ENCODE peak calls at places on chromosomes 5 and 9, in seven cellular contexts. I is coronary artery; L is CD8-positive, alpha-beta memory T cell; G is upper lobe of right lung; N is esophagus muscularis mucosa; F is heart right ventricle; H is GM12865. W is an unnamed sample.

GRCh38 chr5:56757077-56757476 is 58.3 kb upstream of the MAP3K1 start:
- DNase-seq in N (no peak), H (no peak), I (no peak), F (no peak), L (no peak), G (no peak), W (peak)

GRCh38 chr5:16625116-16625515 is 8.3 kb upstream of the RETREG1 start:
- DNase-seq in F (no peak), G (no peak), L (no peak), H (no peak), I (no peak), N (no peak), W (no peak)

GRCh38 chr5:10562202-10563131 is 1.4 kb upstream of the ANKRD33B start:
- DNase-seq in I (no peak), H (peak), F (no peak), N (no peak), G (no peak), L (no peak), W (no peak)

GRCh38 chr9:136949239-136949816 is 2.7 kb upstream of the LCN12 start:
- DNase-seq in I (no peak), L (no peak), G (no peak), H (no peak), N (no peak), F (peak), W (no peak)

GRCh38 chr5:54524082-54524481 is 6.5 kb downstream of the SNX18 start:
- DNase-seq in I (peak), G (no peak), F (no peak), N (no peak), H (no peak), L (no peak), W (no peak)

GRCh38 chr5:149904293-149904886 is 40.2 kb downstream of the PDE6A start:
- DNase-seq in N (no peak), L (no peak), H (no peak), I (no peak), G (no peak), F (no peak), W (no peak)

GRCh38 chr9:137325124-137325523 is 23.1 kb upstream of the NRARP start:
- DNase-seq in N (no peak), F (no peak), G (no peak), I (no peak), L (no peak), H (no peak), W (no peak)

GRCh38 chr5:84385705-84386104 is 1.0 kb upstream of the EDIL3 start:
- DNase-seq in N (no peak), F (no peak), G (no peak), H (no peak), L (no peak), I (no peak), W (no peak)

GRCh38 chr9:4145482-4145881 is 154.4 kb downstream of the GLIS3 start:
- DNase-seq in F (no peak), L (no peak), H (no peak), I (no peak), N (peak), G (no peak), W (no peak)

GRCh38 chr9:69499959-69500358 is 172.2 kb downstream of the APBA1 start:
- DNase-seq in L (no peak), N (no peak), G (no peak), I (no peak), F (no peak), H (no peak), W (no peak)

GRCh38 chr5:154476343-154477213 is 1.4 kb downstream of the HAND1 start:
- DNase-seq in F (no peak), H (no peak), G (no peak), N (no peak), I (no peak), L (no peak), W (no peak)

GRCh38 chr9:73050887-73051550 is 98.2 kb upstream of the ALDH1A1 start:
- DNase-seq in I (no peak), N (no peak), H (no peak), F (peak), G (no peak), L (no peak), W (no peak)

DNA sequence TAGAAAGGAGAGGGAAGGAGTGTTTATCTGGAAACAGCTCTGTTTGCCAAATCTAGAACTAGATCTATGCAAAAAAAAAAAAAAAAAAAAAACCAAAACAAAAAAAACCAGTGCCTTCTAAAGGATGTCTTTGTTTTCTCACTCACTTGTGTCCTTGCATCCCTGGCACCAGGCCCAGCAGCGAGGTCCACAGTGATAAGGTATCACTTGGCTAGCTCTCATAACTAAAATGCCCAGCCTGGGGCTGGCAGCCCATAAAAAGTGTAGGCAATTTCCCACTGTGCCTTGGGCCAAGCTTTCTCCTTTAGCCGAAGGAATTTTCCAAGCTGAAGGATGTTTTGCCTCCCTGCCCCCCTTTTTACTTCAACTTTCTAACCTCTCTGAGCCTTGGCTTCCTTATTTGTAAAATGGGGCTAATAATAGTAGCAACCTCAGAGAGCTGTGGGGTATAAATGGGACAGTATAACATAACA is 20.8 kb downstream of the RGS3 start:
- DNase-seq in G (peak), F (peak), H (no peak), I (peak), N (no peak), L (no peak), W (no peak)
- H3K4me3 ChIP-seq in G (no peak), F (no peak), H (no peak), I (no peak), N (no peak), L (no peak), W (no peak)

GRCh38 chr5:140340605-140341004 is 5.8 kb downstream of the HBEGF start:
- DNase-seq in I (no peak), H (no peak), N (no peak), F (no peak), L (no peak), G (no peak), W (peak)
- H3K4me3 ChIP-seq in I (no peak), H (no peak), N (no peak), F (no peak), L (no peak), G (no peak), W (no peak)

GRCh38 chr5:61331407-61332368 is at the start of gene ZSWIM6:
- DNase-seq in H (peak), F (peak), N (peak), L (peak), I (peak), G (peak), W (peak)

GRCh38 chr5:61332369-61332745 is 299 bp downstream of the ZSWIM6 start:
- DNase-seq in H (peak), L (peak), I (no peak), F (peak), N (no peak), G (peak), W (no peak)

GRCh38 chr5:61334224-61335196 is 2.5 kb downstream of the ZSWIM6 start:
- DNase-seq in H (no peak), G (no peak), N (no peak), I (no peak), L (no peak), F (no peak), W (no peak)

GRCh38 chr5:61332891-61333350 is 863 bp downstream of the ZSWIM6 start:
- DNase-seq in G (peak), F (no peak), H (peak), L (peak), N (no peak), I (peak), W (peak)

GRCh38 chr5:61333351-61334223 is 1.5 kb downstream of the ZSWIM6 start:
- DNase-seq in N (no peak), F (peak), I (no peak), G (peak), H (peak), L (peak), W (peak)
- H3K4me3 ChIP-seq in N (peak), F (peak), I (peak), G (peak), H (peak), L (peak), W (peak)

GRCh38 chr5:72407078-72407477 is 86.9 kb downstream of the PTCD2 start:
- DNase-seq in L (no peak), H (no peak), F (no peak), G (no peak), I (no peak), N (no peak), W (no peak)
- H3K4me3 ChIP-seq in L (no peak), H (no peak), F (no peak), G (no peak), I (no peak), N (no peak), W (no peak)

GRCh38 chr5:136135536-136135935 is 2.9 kb downstream of the SMAD5 start:
- DNase-seq in N (no peak), H (no peak), F (no peak), I (no peak), G (no peak), L (no peak), W (no peak)

GRCh38 chr5:136132557-136133415 is at the start of gene SMAD5:
- DNase-seq in I (peak), F (peak), G (peak), N (peak), H (peak), L (peak), W (peak)

GRCh38 chr5:136132087-136132486 is 558 bp upstream of the SMAD5 start:
- DNase-seq in L (no peak), F (peak), I (no peak), G (no peak), H (peak), N (no peak), W (no peak)

GRCh38 chr5:136133416-136134383 is 1.1 kb downstream of the SMAD5 start:
- DNase-seq in I (no peak), G (no peak), L (no peak), N (no peak), H (peak), F (peak), W (peak)

GRCh38 chr5:136134653-136135052 is 2.0 kb downstream of the SMAD5 start:
- DNase-seq in I (no peak), F (no peak), L (no peak), H (no peak), N (no peak), G (no peak), W (no peak)
- H3K4me3 ChIP-seq in I (peak), F (peak), L (no peak), H (no peak), N (no peak), G (no peak), W (peak)

GRCh38 chr5:74072646-74073045 is 446.6 kb downstream of the ARHGEF28 start:
- DNase-seq in G (no peak), L (no peak), N (no peak), H (no peak), F (no peak), I (no peak), W (no peak)

GRCh38 chr5:74075496-74075895 is 449.5 kb downstream of the ARHGEF28 start:
- DNase-seq in L (no peak), I (no peak), H (no peak), G (no peak), N (no peak), F (no peak), W (no peak)

GRCh38 chr5:74074111-74074510 is 448.1 kb downstream of the ARHGEF28 start:
- DNase-seq in H (no peak), I (no peak), L (no peak), F (no peak), G (no peak), N (no peak), W (no peak)

GRCh38 chr5:74070766-74071165 is 444.8 kb downstream of the ARHGEF28 start:
- DNase-seq in I (no peak), N (no peak), G (no peak), F (no peak), L (no peak), H (no peak), W (no peak)

DNA sequence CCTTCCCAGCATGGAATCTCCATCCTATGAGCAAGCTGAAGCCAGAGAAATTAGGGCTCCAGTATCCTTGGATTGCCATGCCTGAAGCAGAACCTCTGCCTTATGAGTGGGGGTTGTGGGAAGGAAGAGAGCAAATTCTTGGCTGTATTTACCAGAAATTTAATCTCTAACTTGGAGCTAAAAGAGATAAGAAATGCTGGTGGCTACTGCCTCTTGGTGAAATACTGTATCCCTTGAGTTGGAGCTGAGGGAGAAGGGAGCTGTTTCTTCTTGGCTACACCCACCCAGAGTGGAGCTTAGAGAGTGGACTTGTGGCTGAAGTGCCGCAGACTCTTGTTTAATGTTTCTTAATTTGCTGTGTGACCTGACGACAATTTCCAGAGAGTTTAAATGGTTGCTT is 447.3 kb downstream of the ARHGEF28 start:
- DNase-seq in F (no peak), N (no peak), G (no peak), I (no peak), H (no peak), L (no peak), W (no peak)
- H3K4me3 ChIP-seq in F (no peak), N (no peak), G (no peak), I (no peak), H (no peak), L (no peak), W (no peak)

GRCh38 chr9:81791076-81791475 is 101.7 kb upstream of the TLE1 start:
- DNase-seq in N (no peak), H (no peak), L (no peak), I (no peak), G (no peak), F (no peak), W (no peak)
- H3K4me3 ChIP-seq in N (no peak), H (no peak), L (no peak), I (no peak), G (no peak), F (no peak), W (no peak)

DNA sequence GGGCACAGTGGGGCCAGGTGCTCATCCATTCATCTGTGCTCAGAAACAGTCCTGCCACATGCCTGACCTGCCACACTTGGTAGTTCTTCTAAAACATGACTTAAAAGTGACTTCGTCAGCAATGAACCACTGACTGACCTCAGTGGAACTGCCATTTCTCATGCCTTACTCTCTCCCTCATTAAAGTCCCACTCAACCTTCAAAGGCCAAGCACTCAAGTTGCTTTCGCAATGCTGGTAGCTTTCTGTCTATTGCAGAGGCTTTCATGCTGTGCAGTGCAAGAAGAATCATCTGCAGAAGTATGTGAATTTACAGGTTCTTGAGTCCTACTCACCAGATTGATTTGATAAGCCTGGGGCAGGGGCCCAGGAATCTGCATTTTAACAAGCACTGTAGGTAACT is 23.9 kb downstream of the B4GALT1 start:
- DNase-seq in L (no peak), I (peak), F (no peak), N (no peak), H (peak), G (peak), W (peak)
- H3K4me3 ChIP-seq in L (peak), I (no peak), F (no peak), N (no peak), H (no peak), G (no peak), W (no peak)